ENCODE peak calls at places on chromosomes 1 and 21, in six cellular contexts. N is cardiac muscle cell, B is spleen, O is right lobe of liver, R is Peyer's patch, H is hepatocyte. D is an unnamed sample. For H3K27me3 and H3K4me1, the result is how much of the 10 kb centered on the place peaks cover.

GRCh38 chr1:27137022-27137542 is 17.8 kb downstream of the SLC9A1 start:
- DNase-seq in N (no peak), B (peak), O (peak), R (peak), H (no peak), D (peak)

GRCh38 chr1:13600762-13601483 is 17.3 kb downstream of the PDPN start:
- DNase-seq in N (no peak), B (no peak), O (no peak), R (no peak), H (no peak), D (no peak)

GRCh38 chr1:162696286-162696862 is 64.1 kb downstream of the DDR2 start:
- DNase-seq in N (peak), B (no peak), O (no peak), R (no peak), H (peak), D (peak)

GRCh38 chr1:58774027-58774426 is 9.8 kb downstream of the JUN start:
- DNase-seq in N (no peak), B (no peak), O (no peak), R (no peak), H (no peak), D (no peak)

GRCh38 chr1:202241376-202242079 is 47.9 kb downstream of the LGR6 start:
- DNase-seq in N (no peak), B (peak), O (peak), R (no peak), H (no peak), D (no peak)

GRCh38 chr1:216246577-216246976 is 176.7 kb downstream of the USH2A start:
- DNase-seq in N (no peak), B (no peak), O (no peak), R (no peak), H (no peak), D (no peak)

GRCh38 chr1:85898861-85899260 is 190.6 kb upstream of the ZNHIT6 start:
- DNase-seq in N (peak), B (no peak), O (no peak), R (no peak), H (no peak), D (no peak)

GRCh38 chr21:41133896-41134522 is 34.0 kb upstream of the BACE2 start:
- DNase-seq in N (peak), B (no peak), O (no peak), R (no peak), H (peak), D (no peak)

GRCh38 chr1:84245566-84245965 is 55.9 kb upstream of the SAMD13 start:
- DNase-seq in N (peak), B (no peak), O (no peak), R (no peak), H (no peak), D (no peak)

GRCh38 chr1:197465528-197466205 is 197.6 kb downstream of the CRB1 start:
- DNase-seq in N (no peak), B (no peak), O (no peak), R (no peak), H (no peak), D (no peak)

GRCh38 chr1:27349784-27350672 is 8.2 kb downstream of the SYTL1 start:
- DNase-seq in N (peak), B (peak), O (no peak), R (no peak), H (peak), D (peak)

GRCh38 chr1:61561666-61562065 is 163.3 kb downstream of the TM2D1 start:
- DNase-seq in N (peak), B (no peak), O (no peak), R (no peak), H (no peak), D (no peak)

GRCh38 chr1:207872655-207873054 is 38.3 kb downstream of the CD34 start:
- DNase-seq in N (no peak), B (no peak), O (no peak), R (no peak), H (no peak), D (no peak)

GRCh38 chr1:196680107-196680506 is 28.3 kb downstream of the CFH start:
- DNase-seq in N (peak), B (no peak), O (no peak), R (no peak), H (no peak), D (no peak)

GRCh38 chr1:29974345-29974744 is 738.0 kb downstream of the PTPRU start:
- DNase-seq in N (peak), B (no peak), O (no peak), R (no peak), H (no peak), D (no peak)

GRCh38 chr1:201496296-201496690 is 10.6 kb downstream of the CSRP1 start:
- DNase-seq in N (no peak), B (no peak), O (no peak), R (no peak), H (no peak), D (no peak)

GRCh38 chr1:2917284-2917683 is 104.0 kb upstream of the ACTRT2 start:
- DNase-seq in N (no peak), B (no peak), O (no peak), R (no peak), H (no peak), D (no peak)

GRCh38 chr1:107787299-107787698 is 177.7 kb downstream of the VAV3 start:
- DNase-seq in N (no peak), B (peak), O (no peak), R (peak), H (no peak), D (no peak)

GRCh38 chr1:9197186-9198099 is 37.1 kb upstream of the H6PD start:
- DNase-seq in N (no peak), B (no peak), O (no peak), R (no peak), H (no peak), D (peak)

GRCh38 chr1:14968251-14968812 is 185.2 kb upstream of the TMEM51 start:
- DNase-seq in N (peak), B (no peak), O (no peak), R (no peak), H (peak), D (peak)

GRCh38 chr1:208025036-208025435 is 114.1 kb upstream of the CD34 start:
- DNase-seq in N (peak), B (no peak), O (no peak), R (no peak), H (no peak), D (peak)

GRCh38 chr1:192747942-192748341 is 60.9 kb upstream of the RGS2 start:
- DNase-seq in N (peak), B (no peak), O (no peak), R (no peak), H (no peak), D (no peak)

GRCh38 chr21:23968722-23969647 is 1638.3 kb downstream of the MRPL39 start:
- DNase-seq in N (no peak), B (peak), O (peak), R (peak), H (peak), D (no peak)

GRCh38 chr21:21200103-21200938 is 202.1 kb downstream of the NCAM2 start:
- DNase-seq in N (peak), B (no peak), O (no peak), R (peak), H (peak), D (peak)

GRCh38 chr1:38559180-38559874 is 300.2 kb downstream of the RRAGC start:
- DNase-seq in N (peak), B (peak), O (no peak), R (peak), H (peak), D (no peak)

GRCh38 chr21:34073749-34074282 is 438 bp downstream of the MRPS6 start:
- DNase-seq in N (no peak), B (peak), O (no peak), R (no peak), H (peak), D (peak)

GRCh38 chr1:27574871-27575831 is 28.8 kb downstream of the AHDC1 start:
- DNase-seq in N (peak), B (no peak), O (no peak), R (no peak), H (peak), D (peak)

GRCh38 chr1:229388876-229389580 is 44.9 kb downstream of the ACTA1 start:
- DNase-seq in N (no peak), B (no peak), O (no peak), R (no peak), H (no peak), D (no peak)

GRCh38 chr21:44603911-44604310 is 3.5 kb downstream of the KRTAP10-7 start:
- DNase-seq in N (no peak), B (no peak), O (no peak), R (no peak), H (no peak), D (no peak)

GRCh38 chr1:235336903-235337302 is 8.5 kb downstream of the GGPS1 start:
- DNase-seq in N (no peak), B (no peak), O (no peak), R (no peak), H (no peak), D (no peak)

GRCh38 chr1:26541816-26542711 is 12.5 kb downstream of the RPS6KA1 start:
- DNase-seq in N (peak), B (peak), O (peak), R (peak), H (peak), D (peak)

GRCh38 chr1:172638885-172639831 is 19.7 kb upstream of the FASLG start:
- DNase-seq in N (peak), B (no peak), O (no peak), R (peak), H (no peak), D (no peak)

GRCh38 chr1:87292684-87293493 is 35.8 kb upstream of the LMO4 start:
- DNase-seq in N (peak), B (no peak), O (peak), R (peak), H (peak), D (no peak)

GRCh38 chr1:108897865-108898720 is 21.3 kb downstream of the GPSM2 start:
- DNase-seq in N (peak), B (no peak), O (no peak), R (no peak), H (peak), D (no peak)

GRCh38 chr1:167083066-167083682 is 7.0 kb downstream of the GPA33 start:
- DNase-seq in N (no peak), B (no peak), O (no peak), R (no peak), H (no peak), D (no peak)

GRCh38 chr1:39462074-39462473 is 29.4 kb upstream of the BMP8A start:
- DNase-seq in N (no peak), B (no peak), O (no peak), R (no peak), H (no peak), D (no peak)

GRCh38 chr1:111364690-111365089 is 62.8 kb downstream of the OVGP1 start:
- DNase-seq in N (no peak), B (no peak), O (no peak), R (no peak), H (no peak), D (no peak)

GRCh38 chr1:228081144-228081543 is 1.4 kb upstream of the ARF1 start:
- DNase-seq in N (no peak), B (peak), O (no peak), R (no peak), H (no peak), D (peak)
- H3K27me3 ChIP-seq in N (under half), B (under half), O (under half), R (under half), H (under half), D (under half)

GRCh38 chr1:42399315-42400100 is 18.9 kb downstream of the RIMKLA start:
- DNase-seq in N (no peak), B (no peak), O (no peak), R (no peak), H (no peak), D (no peak)

DNA sequence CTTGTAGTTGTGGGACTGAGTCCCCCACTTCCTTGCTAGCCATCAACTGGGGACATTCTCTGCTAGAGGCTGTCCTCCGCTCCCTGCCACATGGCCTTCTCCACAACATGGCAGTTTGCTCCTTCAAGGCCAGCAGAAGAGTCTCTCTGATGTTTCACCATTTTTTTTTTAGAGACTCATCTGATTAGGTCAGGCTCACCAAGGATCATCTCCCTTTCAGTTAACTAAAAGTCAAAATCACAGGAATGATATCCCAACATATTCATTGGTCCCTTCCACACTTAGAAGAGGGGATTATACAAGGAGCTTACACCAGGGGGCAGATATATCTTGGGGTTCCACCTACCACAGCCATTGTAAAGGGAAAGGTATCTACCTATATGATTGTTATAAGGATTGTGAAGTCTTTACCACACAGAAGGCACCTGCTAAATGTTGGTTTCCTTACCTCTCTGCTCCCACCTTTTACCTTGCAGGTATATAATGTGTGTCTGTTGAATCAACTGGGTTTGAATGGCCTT is 23.3 kb downstream of the RIMKLA start:
- DNase-seq in N (no peak), B (no peak), O (no peak), R (no peak), H (no peak), D (no peak)
- TF ChIP-seq CTCF in N (no peak), B (no peak), O (no peak), R (no peak), H (no peak), D (no peak)

GRCh38 chr1:37482004-37482785 is 7.8 kb downstream of the ZC3H12A start:
- DNase-seq in N (no peak), B (no peak), O (no peak), R (no peak), H (no peak), D (no peak)
- H3K4me1 ChIP-seq in N (under half), B (half or more), O (under half), R (under half), H (under half), D (half or more)

DNA sequence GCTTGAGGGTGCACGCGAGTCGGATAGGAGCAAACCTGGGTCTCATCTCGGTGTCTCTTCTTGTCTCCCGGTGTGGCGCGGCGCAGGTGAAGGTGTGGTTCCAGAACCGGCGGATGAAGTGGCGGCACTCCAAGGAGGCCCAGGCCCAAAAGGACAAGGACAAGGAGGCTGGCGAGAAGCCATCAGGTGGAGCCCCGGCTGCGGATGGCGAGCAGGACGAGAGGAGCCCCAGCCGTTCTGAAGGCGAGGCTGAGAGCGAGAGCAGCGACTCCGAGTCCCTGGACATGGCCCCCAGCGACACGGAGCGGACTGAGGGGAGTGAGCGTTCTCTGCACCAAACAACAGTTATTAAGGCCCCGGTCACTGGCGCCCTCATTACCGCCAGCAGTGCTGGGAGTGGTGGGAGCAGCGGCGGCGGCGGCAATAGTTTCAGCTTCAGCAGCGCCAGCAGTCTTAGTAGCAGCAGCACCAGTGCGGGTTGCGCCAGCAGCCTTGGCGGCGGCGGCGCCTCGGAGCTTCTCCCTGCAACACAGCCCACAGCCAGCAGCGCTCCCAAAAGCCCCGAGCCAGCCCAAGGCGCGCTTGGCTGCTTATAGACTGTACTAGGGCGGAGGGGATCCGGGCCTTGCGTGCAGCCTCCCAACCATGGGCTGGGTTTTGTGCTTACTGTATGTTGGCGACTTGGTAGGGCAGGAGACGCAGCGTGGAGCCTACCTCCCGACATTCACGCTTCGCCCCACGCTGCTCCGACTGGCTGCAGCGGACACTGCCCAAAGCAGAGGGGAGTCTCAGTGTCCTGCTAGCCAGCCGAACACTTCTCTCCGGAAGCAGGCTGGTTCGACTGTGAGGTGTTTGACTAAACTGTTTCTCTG is 5.1 kb downstream of the HLX start:
- DNase-seq in N (no peak), B (peak), O (no peak), R (no peak), H (peak), D (no peak)
- H3K27me3 ChIP-seq in N (half or more), B (half or more), O (under half), R (under half), H (half or more), D (under half)

DNA sequence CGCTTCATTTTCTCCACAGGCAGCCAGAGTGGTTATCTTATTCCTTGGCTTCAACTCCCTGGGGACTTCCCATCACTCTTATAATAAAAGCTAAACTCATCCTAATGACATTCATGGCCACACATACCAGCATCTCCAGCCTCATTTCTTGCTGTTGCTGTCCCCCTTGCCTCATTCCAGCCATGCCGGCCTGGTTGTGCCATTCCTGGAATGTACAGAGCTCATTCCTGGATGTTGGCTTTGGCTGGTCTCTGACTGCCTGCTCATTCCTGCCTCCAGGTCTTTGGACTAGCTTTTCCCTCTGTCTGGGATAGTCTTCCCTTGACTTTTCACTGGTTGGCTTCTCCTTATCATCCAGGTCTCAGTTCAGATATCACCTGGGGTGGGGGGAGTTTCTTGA is 2.4 kb upstream of the PEF1 start:
- DNase-seq in N (peak), B (no peak), O (no peak), R (no peak), H (no peak), D (no peak)
- TF ChIP-seq CTCF in N (no peak), B (no peak), O (no peak), R (no peak), H (no peak), D (no peak)

DNA sequence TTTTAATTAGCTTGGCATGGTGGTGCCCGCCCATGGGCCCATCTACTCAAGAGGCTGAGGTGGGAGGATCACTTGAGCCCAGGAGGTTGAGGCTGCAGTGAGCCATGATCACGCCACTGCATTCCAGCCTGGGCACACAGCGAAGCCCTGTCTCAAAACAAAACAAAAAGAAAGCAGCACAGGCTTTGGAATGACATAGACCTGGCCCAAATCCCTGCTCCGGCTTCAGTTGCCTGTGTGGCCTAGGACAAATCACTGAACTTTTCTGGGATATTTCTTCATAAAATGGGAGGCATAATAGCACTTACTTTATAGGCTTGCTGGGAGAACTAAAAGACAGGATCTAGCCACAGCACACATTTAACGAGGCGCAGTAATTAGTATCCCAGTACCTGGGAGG is 2.4 kb downstream of the PEAR1 start:
- DNase-seq in N (no peak), B (no peak), O (no peak), R (no peak), H (no peak), D (peak)
- H3K4me1 ChIP-seq in N (under half), B (under half), O (under half), R (under half), H (under half), D (under half)

DNA sequence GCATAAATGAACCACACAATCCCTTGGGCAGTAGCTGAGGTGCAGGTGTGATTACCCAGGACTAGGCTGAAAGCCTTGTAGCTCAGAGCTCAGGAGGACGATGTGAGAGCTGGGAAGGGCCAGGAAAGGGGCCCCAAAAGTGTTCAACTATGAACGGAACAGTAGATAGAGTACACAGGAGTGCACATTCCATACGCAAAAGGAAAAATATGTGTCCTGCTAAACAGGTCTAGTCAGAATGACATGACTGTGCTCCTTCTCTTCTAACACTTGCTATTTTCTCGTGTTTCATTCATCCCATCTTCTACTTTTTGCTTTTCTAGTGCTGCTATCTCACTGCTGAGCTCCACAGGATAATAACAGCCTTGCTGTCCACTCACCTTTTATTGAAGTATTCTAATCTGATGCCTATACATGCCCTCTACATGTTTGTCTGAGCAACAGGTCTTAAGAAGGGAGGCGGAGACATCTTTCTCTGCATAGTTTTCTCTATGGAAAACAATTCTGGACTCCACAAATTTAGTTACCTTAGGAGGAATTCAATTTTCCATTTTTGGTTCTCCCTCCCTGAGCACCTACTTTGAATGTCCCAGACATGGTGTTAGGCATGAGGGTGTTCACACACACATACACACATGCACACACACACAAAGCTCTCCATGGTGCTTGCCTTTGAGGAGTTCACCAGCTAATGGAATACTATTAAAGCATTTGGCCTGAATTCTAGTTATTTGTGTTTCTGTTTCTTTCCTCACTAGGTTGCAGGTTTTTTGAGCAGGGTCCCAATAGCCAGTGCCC is 3.4 kb downstream of the S100A10 start:
- DNase-seq in N (peak), B (no peak), O (no peak), R (no peak), H (no peak), D (no peak)
- H3K27me3 ChIP-seq in N (under half), B (under half), O (under half), R (under half), H (under half), D (under half)

D was measured in psoas muscle.